ENCODE peak calls at places on chromosomes 1 and 21, in four cellular contexts. T, G, J and I are unnamed samples.

GRCh38 chr1:25554886-25555752 is 11.7 kb downstream of the LDLRAP1 start:
- DNase-seq in T (no peak), G (no peak), J (no peak), I (peak)

GRCh38 chr1:19963636-19964035 is 15.8 kb downstream of the PLA2G2A start:
- DNase-seq in T (no peak), G (no peak), J (no peak), I (no peak)

GRCh38 chr21:40271169-40271568 is 403.9 kb downstream of the PCP4 start:
- DNase-seq in T (no peak), G (peak), J (no peak), I (no peak)

GRCh38 chr1:76433528-76433927 is 359.0 kb downstream of the ST6GALNAC3 start:
- DNase-seq in T (peak), G (no peak), J (no peak), I (no peak)

GRCh38 chr1:115262886-115263285 is 75.2 kb downstream of the NGF start:
- DNase-seq in T (no peak), G (no peak), J (peak), I (no peak)

GRCh38 chr1:240111558-240111957 is 19.9 kb downstream of the FMN2 start:
- DNase-seq in T (peak), G (no peak), J (peak), I (no peak)

GRCh38 chr1:7471836-7472235 is 299.3 kb upstream of the VAMP3 start:
- DNase-seq in T (no peak), G (no peak), J (no peak), I (no peak)

GRCh38 chr1:10727703-10728348 is 68.6 kb downstream of the CASZ1 start:
- DNase-seq in T (no peak), G (no peak), J (no peak), I (no peak)

GRCh38 chr1:45654540-45655280 is 30.9 kb upstream of the CCDC17 start:
- DNase-seq in T (peak), G (no peak), J (no peak), I (no peak)

GRCh38 chr1:192557841-192558595 is 17.6 kb upstream of the RGS1 start:
- DNase-seq in T (peak), G (no peak), J (no peak), I (no peak)